ENCODE peak calls at places on chromosomes 2 and 18, in ten cellular contexts. One of them, this sample, is unnamed.
A peak's percentile ranks its signal among the peaks of the same experiment; 100 is the strongest.

GRCh38 chr2:217011576-217011975 is 151.7 kb upstream of the TNP1 start:
- DNase-seq in right atrium auricular region: no peak
- DNase-seq in GM12865: no peak
- DNase-seq in colonic mucosa: no peak
- DNase-seq in astrocyte of the spinal cord: no peak
- DNase-seq in cardiac fibroblast: no peak
- DNase-seq in fibroblast of lung: no peak
- DNase-seq in choroid plexus epithelial cell: no peak
- DNase-seq in upper lobe of right lung: no peak
- DNase-seq in suprapubic skin: no peak
- DNase-seq in this sample: no peak

GRCh38 chr2:30355306-30355705 is 91.7 kb upstream of the LCLAT1 start:
- DNase-seq in upper lobe of right lung: no peak
- DNase-seq in fibroblast of lung: no peak
- DNase-seq in choroid plexus epithelial cell: no peak
- DNase-seq in colonic mucosa: no peak
- DNase-seq in cardiac fibroblast: no peak
- DNase-seq in GM12865: no peak
- DNase-seq in right atrium auricular region: no peak
- DNase-seq in astrocyte of the spinal cord: no peak
- DNase-seq in suprapubic skin: no peak
- DNase-seq in this sample: no peak

GRCh38 chr2:161170917-161171594 is 10.8 kb downstream of the TANK start:
- DNase-seq in cardiac fibroblast: peak; percentile 55
- DNase-seq in GM12865: no peak
- DNase-seq in upper lobe of right lung: no peak
- DNase-seq in astrocyte of the spinal cord: no peak
- DNase-seq in suprapubic skin: no peak
- DNase-seq in colonic mucosa: no peak
- DNase-seq in fibroblast of lung: peak; percentile 51
- DNase-seq in choroid plexus epithelial cell: peak; percentile 18
- DNase-seq in right atrium auricular region: no peak
- DNase-seq in this sample: peak; percentile 66

GRCh38 chr2:51068237-51068636 is 36.3 kb upstream of the NRXN1 start:
- DNase-seq in right atrium auricular region: no peak
- DNase-seq in choroid plexus epithelial cell: no peak
- DNase-seq in astrocyte of the spinal cord: no peak
- DNase-seq in fibroblast of lung: no peak
- DNase-seq in colonic mucosa: no peak
- DNase-seq in upper lobe of right lung: no peak
- DNase-seq in GM12865: no peak
- DNase-seq in suprapubic skin: no peak
- DNase-seq in cardiac fibroblast: no peak
- DNase-seq in this sample: no peak

GRCh38 chr2:67567866-67568265 is 170.7 kb downstream of the ETAA1 start:
- DNase-seq in GM12865: no peak
- DNase-seq in choroid plexus epithelial cell: no peak
- DNase-seq in cardiac fibroblast: no peak
- DNase-seq in colonic mucosa: no peak
- DNase-seq in fibroblast of lung: peak; percentile 73
- DNase-seq in astrocyte of the spinal cord: no peak
- DNase-seq in suprapubic skin: no peak
- DNase-seq in upper lobe of right lung: no peak
- DNase-seq in right atrium auricular region: no peak
- DNase-seq in this sample: peak; percentile 73

GRCh38 chr2:223459328-223459939 is 142.7 kb downstream of the SCG2 start:
- DNase-seq in choroid plexus epithelial cell: peak; percentile 70
- DNase-seq in colonic mucosa: no peak
- DNase-seq in astrocyte of the spinal cord: peak; percentile 61
- DNase-seq in GM12865: no peak
- DNase-seq in fibroblast of lung: peak; percentile 38
- DNase-seq in cardiac fibroblast: peak; percentile 50
- DNase-seq in suprapubic skin: no peak
- DNase-seq in right atrium auricular region: no peak
- DNase-seq in upper lobe of right lung: no peak
- DNase-seq in this sample: peak; percentile 57

GRCh38 chr2:102841107-102841840 is 79.4 kb downstream of the TMEM182 start:
- DNase-seq in astrocyte of the spinal cord: peak; percentile 45
- DNase-seq in fibroblast of lung: peak; percentile 39
- DNase-seq in choroid plexus epithelial cell: peak; percentile 78
- DNase-seq in GM12865: peak; percentile 56
- DNase-seq in right atrium auricular region: no peak
- DNase-seq in upper lobe of right lung: no peak
- DNase-seq in cardiac fibroblast: peak; percentile 61
- DNase-seq in colonic mucosa: peak; percentile 53
- DNase-seq in suprapubic skin: no peak
- DNase-seq in this sample: peak; percentile 48

GRCh38 chr2:47091118-47091517 is 64.0 kb downstream of the STPG4 start:
- DNase-seq in choroid plexus epithelial cell: no peak
- DNase-seq in upper lobe of right lung: no peak
- DNase-seq in suprapubic skin: no peak
- DNase-seq in astrocyte of the spinal cord: no peak
- DNase-seq in colonic mucosa: no peak
- DNase-seq in GM12865: no peak
- DNase-seq in right atrium auricular region: no peak
- DNase-seq in cardiac fibroblast: peak; percentile 62
- DNase-seq in fibroblast of lung: peak; percentile 49
- DNase-seq in this sample: peak; percentile 83

GRCh38 chr2:135980450-135981080 is 4.9 kb downstream of the DARS1 start:
- DNase-seq in choroid plexus epithelial cell: no peak
- DNase-seq in colonic mucosa: no peak
- DNase-seq in astrocyte of the spinal cord: no peak
- DNase-seq in cardiac fibroblast: no peak
- DNase-seq in upper lobe of right lung: no peak
- DNase-seq in GM12865: no peak
- DNase-seq in fibroblast of lung: no peak
- DNase-seq in right atrium auricular region: no peak
- DNase-seq in suprapubic skin: no peak
- DNase-seq in this sample: no peak

GRCh38 chr18:5175378-5175777 is 21.7 kb downstream of the AKAIN1 start:
- DNase-seq in fibroblast of lung: no peak
- DNase-seq in choroid plexus epithelial cell: no peak
- DNase-seq in suprapubic skin: no peak
- DNase-seq in upper lobe of right lung: no peak
- DNase-seq in GM12865: peak; percentile 9
- DNase-seq in colonic mucosa: no peak
- DNase-seq in astrocyte of the spinal cord: no peak
- DNase-seq in right atrium auricular region: no peak
- DNase-seq in cardiac fibroblast: no peak
- DNase-seq in this sample: no peak

GRCh38 chr2:157441072-157441454 is 2.8 kb downstream of the CYTIP start:
- DNase-seq in right atrium auricular region: no peak
- DNase-seq in fibroblast of lung: no peak
- DNase-seq in astrocyte of the spinal cord: no peak
- DNase-seq in colonic mucosa: no peak
- DNase-seq in GM12865: peak; percentile 86
- DNase-seq in upper lobe of right lung: no peak
- DNase-seq in choroid plexus epithelial cell: no peak
- DNase-seq in cardiac fibroblast: peak; percentile 74
- DNase-seq in suprapubic skin: no peak
- DNase-seq in this sample: peak; percentile 49

DNA sequence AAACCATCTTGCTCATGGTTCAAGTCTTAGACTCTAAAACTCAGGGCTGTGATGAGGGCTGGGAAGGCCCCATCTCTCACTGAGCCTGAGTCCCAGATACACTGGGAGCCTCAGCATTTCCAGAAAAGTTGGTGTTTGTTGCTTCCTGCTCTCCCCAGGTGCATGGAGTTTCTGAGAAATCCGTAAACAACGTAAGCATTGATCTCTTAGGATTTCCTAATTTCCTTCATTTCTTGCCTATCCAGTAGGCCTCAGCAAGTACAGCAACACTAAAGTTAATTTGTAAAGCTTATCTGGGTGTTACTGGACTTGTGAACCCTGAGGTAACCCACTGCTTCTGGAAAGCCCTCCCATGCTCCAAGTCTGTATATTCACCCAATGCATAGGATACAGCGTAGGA is 199.4 kb upstream of the SIX3 start:
- DNase-seq in upper lobe of right lung: no peak
- DNase-seq in colonic mucosa: no peak
- DNase-seq in GM12865: no peak
- DNase-seq in choroid plexus epithelial cell: no peak
- DNase-seq in cardiac fibroblast: no peak
- DNase-seq in astrocyte of the spinal cord: no peak
- DNase-seq in right atrium auricular region: no peak
- DNase-seq in fibroblast of lung: no peak
- DNase-seq in suprapubic skin: no peak
- DNase-seq in this sample: no peak
- H3K4me3 ChIP-seq in upper lobe of right lung: no peak overlapping the region
- H3K4me3 ChIP-seq in colonic mucosa: no peak overlapping the region
- H3K4me3 ChIP-seq in GM12865: no peak overlapping the region
- H3K4me3 ChIP-seq in choroid plexus epithelial cell: no peak overlapping the region
- H3K4me3 ChIP-seq in cardiac fibroblast: no peak overlapping the region
- H3K4me3 ChIP-seq in astrocyte of the spinal cord: no peak overlapping the region
- H3K4me3 ChIP-seq in right atrium auricular region: no peak overlapping the region
- H3K4me3 ChIP-seq in fibroblast of lung: no peak overlapping the region
- H3K4me3 ChIP-seq in suprapubic skin: no peak overlapping the region
- H3K4me3 ChIP-seq in this sample: no peak overlapping the region

DNA sequence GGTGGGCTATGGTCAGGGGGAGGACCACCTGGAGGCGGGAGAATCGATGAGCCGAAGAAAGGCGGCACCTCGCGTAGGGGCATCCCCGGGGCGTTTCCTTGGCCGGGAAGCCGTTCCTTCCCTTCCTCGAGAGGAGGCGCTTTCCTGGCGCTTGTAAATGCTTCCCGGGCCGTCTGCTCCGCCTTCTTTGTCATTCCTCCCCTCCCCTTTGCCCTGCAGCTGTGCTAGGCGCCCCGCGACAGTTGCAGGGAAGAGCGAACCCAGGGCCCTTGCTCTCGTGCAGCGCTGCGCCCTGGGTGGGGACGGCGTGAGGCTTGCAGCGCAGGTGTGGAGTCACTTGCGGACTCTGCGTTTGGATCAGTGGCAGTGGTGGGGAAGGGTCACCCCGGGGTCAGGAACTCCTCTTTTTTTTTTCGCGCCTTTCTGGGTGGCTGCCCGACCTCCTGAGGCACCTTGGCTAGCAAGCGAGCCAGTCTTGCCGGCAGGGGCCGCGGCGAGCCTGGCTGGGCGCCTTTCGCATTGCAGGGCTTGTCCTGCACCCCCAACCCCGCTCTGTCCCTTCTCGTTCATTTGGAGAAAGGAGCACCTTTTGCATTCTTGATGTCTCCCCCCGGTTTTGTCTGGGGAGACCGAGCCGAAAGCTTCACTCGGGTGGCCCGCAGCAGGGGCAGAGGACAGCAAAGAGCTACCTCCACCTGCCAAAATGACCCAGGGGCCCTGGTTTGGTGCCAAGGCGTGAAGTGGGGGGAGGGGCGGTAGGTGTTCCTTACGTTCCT is 858 bp downstream of the KCNS3 start:
- DNase-seq in suprapubic skin: peak; percentile 82
- DNase-seq in GM12865: no peak
- DNase-seq in choroid plexus epithelial cell: peak; percentile 35
- DNase-seq in right atrium auricular region: peak; percentile 68
- DNase-seq in upper lobe of right lung: peak; percentile 87
- DNase-seq in fibroblast of lung: peak; percentile 52
- DNase-seq in astrocyte of the spinal cord: peak; percentile 66
- DNase-seq in cardiac fibroblast: peak; percentile 14
- DNase-seq in colonic mucosa: peak; percentile 92
- DNase-seq in this sample: peak; percentile 18
- TF ChIP-seq CTCF in suprapubic skin: peak; percentile 26
- TF ChIP-seq CTCF in GM12865: no peak
- TF ChIP-seq CTCF in choroid plexus epithelial cell: peak; percentile 33
- TF ChIP-seq CTCF in right atrium auricular region: no peak
- TF ChIP-seq CTCF in upper lobe of right lung: peak; percentile 33
- TF ChIP-seq CTCF in fibroblast of lung: no peak
- TF ChIP-seq CTCF in astrocyte of the spinal cord: peak; percentile 33
- TF ChIP-seq CTCF in cardiac fibroblast: peak; percentile 20
- TF ChIP-seq CTCF in colonic mucosa: no peak
- TF ChIP-seq CTCF in this sample: peak; percentile 16

DNA sequence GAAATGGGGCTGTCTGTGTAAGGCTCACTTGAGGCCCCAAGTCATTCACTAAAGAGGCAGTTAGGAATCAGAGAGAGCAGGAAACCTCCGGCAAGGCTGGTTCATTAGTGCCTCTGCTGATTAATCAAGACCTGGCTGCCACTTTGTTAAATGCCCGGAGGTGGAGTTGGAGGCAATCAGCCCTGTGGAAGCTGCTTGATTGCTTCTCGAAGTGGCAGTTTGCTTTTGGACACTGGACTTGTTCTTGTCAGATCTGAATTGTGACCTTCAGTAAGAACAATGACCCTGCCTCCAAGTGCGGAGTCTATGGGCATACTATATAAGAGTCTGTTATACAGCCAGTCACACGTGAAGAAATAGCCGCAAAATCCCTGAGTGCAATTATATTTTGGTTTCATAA is 184.0 kb upstream of the LINC00305 start:
- DNase-seq in cardiac fibroblast: no peak
- DNase-seq in choroid plexus epithelial cell: no peak
- DNase-seq in suprapubic skin: no peak
- DNase-seq in GM12865: no peak
- DNase-seq in right atrium auricular region: no peak
- DNase-seq in colonic mucosa: no peak
- DNase-seq in astrocyte of the spinal cord: no peak
- DNase-seq in fibroblast of lung: no peak
- DNase-seq in upper lobe of right lung: no peak
- DNase-seq in this sample: no peak
- H3K4me3 ChIP-seq in cardiac fibroblast: no peak overlapping the region
- H3K4me3 ChIP-seq in choroid plexus epithelial cell: no peak overlapping the region
- H3K4me3 ChIP-seq in suprapubic skin: no peak overlapping the region
- H3K4me3 ChIP-seq in GM12865: no peak overlapping the region
- H3K4me3 ChIP-seq in right atrium auricular region: no peak overlapping the region
- H3K4me3 ChIP-seq in colonic mucosa: no peak overlapping the region
- H3K4me3 ChIP-seq in astrocyte of the spinal cord: no peak overlapping the region
- H3K4me3 ChIP-seq in fibroblast of lung: no peak overlapping the region
- H3K4me3 ChIP-seq in upper lobe of right lung: no peak overlapping the region
- H3K4me3 ChIP-seq in this sample: no peak overlapping the region

GRCh38 chr18:78878335-78878734 is 101.3 kb upstream of the SALL3 start:
- DNase-seq in fibroblast of lung: no peak
- DNase-seq in colonic mucosa: no peak
- DNase-seq in upper lobe of right lung: no peak
- DNase-seq in choroid plexus epithelial cell: no peak
- DNase-seq in astrocyte of the spinal cord: no peak
- DNase-seq in GM12865: no peak
- DNase-seq in right atrium auricular region: peak; percentile 30
- DNase-seq in cardiac fibroblast: no peak
- DNase-seq in suprapubic skin: peak; percentile 52
- DNase-seq in this sample: no peak

GRCh38 chr18:78875998-78876650 is 103.5 kb upstream of the SALL3 start:
- DNase-seq in suprapubic skin: peak; percentile 44
- DNase-seq in GM12865: no peak
- DNase-seq in cardiac fibroblast: no peak
- DNase-seq in upper lobe of right lung: no peak
- DNase-seq in fibroblast of lung: no peak
- DNase-seq in right atrium auricular region: peak; percentile 48
- DNase-seq in astrocyte of the spinal cord: no peak
- DNase-seq in choroid plexus epithelial cell: no peak
- DNase-seq in colonic mucosa: no peak
- DNase-seq in this sample: no peak

GRCh38 chr18:78873916-78874505 is 105.6 kb upstream of the SALL3 start:
- DNase-seq in upper lobe of right lung: no peak
- DNase-seq in fibroblast of lung: peak; percentile 21
- DNase-seq in choroid plexus epithelial cell: no peak
- DNase-seq in cardiac fibroblast: no peak
- DNase-seq in suprapubic skin: no peak
- DNase-seq in astrocyte of the spinal cord: no peak
- DNase-seq in GM12865: no peak
- DNase-seq in right atrium auricular region: peak; percentile 28
- DNase-seq in colonic mucosa: no peak
- DNase-seq in this sample: no peak

GRCh38 chr18:78876868-78877267 is 102.8 kb upstream of the SALL3 start:
- DNase-seq in fibroblast of lung: no peak
- DNase-seq in cardiac fibroblast: no peak
- DNase-seq in colonic mucosa: no peak
- DNase-seq in GM12865: no peak
- DNase-seq in suprapubic skin: peak; percentile 55
- DNase-seq in right atrium auricular region: peak; percentile 34
- DNase-seq in choroid plexus epithelial cell: no peak
- DNase-seq in upper lobe of right lung: no peak
- DNase-seq in astrocyte of the spinal cord: no peak
- DNase-seq in this sample: no peak

GRCh38 chr18:78875268-78875997 is 104.2 kb upstream of the SALL3 start:
- DNase-seq in cardiac fibroblast: peak; percentile 16
- DNase-seq in colonic mucosa: peak; percentile 42
- DNase-seq in astrocyte of the spinal cord: no peak
- DNase-seq in upper lobe of right lung: no peak
- DNase-seq in GM12865: peak; percentile 3
- DNase-seq in suprapubic skin: peak; percentile 35
- DNase-seq in right atrium auricular region: peak; percentile 56
- DNase-seq in choroid plexus epithelial cell: peak; percentile 4
- DNase-seq in fibroblast of lung: no peak
- DNase-seq in this sample: no peak
- TF ChIP-seq CTCF in cardiac fibroblast: peak; percentile 19
- TF ChIP-seq CTCF in colonic mucosa: peak; percentile 35
- TF ChIP-seq CTCF in astrocyte of the spinal cord: peak; percentile 8
- TF ChIP-seq CTCF in upper lobe of right lung: peak; percentile 56
- TF ChIP-seq CTCF in GM12865: peak; percentile 21
- TF ChIP-seq CTCF in suprapubic skin: peak; percentile 34
- TF ChIP-seq CTCF in right atrium auricular region: no peak
- TF ChIP-seq CTCF in choroid plexus epithelial cell: peak; percentile 40
- TF ChIP-seq CTCF in fibroblast of lung: no peak
- TF ChIP-seq CTCF in this sample: no peak

This sample was measured in fibroblast of the aortic adventitia.